ENCODE peak calls at places on chromosomes 6 and 20, in eight cellular contexts. One of them, this sample, is unnamed.

GRCh38 chr6:131387706-131388455 is 185.1 kb upstream of the ARG1 start:
- DNase-seq in T follicular helper cell: no peak
- DNase-seq in CD8-positive, alpha-beta memory T cell: no peak
- DNase-seq in nephron progenitor cell: no peak
- DNase-seq in HuH-7: no peak
- DNase-seq in adrenal gland: no peak
- DNase-seq in naive thymus-derived CD8-positive, alpha-beta T cell: no peak
- DNase-seq in Ammon's horn: peak; percentile 41
- DNase-seq in this sample: no peak

GRCh38 chr20:59577809-59578601 is 26.3 kb upstream of the PHACTR3 start:
- DNase-seq in HuH-7: no peak
- DNase-seq in Ammon's horn: no peak
- DNase-seq in CD8-positive, alpha-beta memory T cell: no peak
- DNase-seq in adrenal gland: no peak
- DNase-seq in naive thymus-derived CD8-positive, alpha-beta T cell: no peak
- DNase-seq in T follicular helper cell: no peak
- DNase-seq in nephron progenitor cell: no peak
- DNase-seq in this sample: no peak

GRCh38 chr6:13538084-13538483 is 36.3 kb upstream of the SIRT5 start:
- DNase-seq in Ammon's horn: peak; percentile 67
- DNase-seq in CD8-positive, alpha-beta memory T cell: no peak
- DNase-seq in naive thymus-derived CD8-positive, alpha-beta T cell: peak; percentile 35
- DNase-seq in T follicular helper cell: no peak
- DNase-seq in nephron progenitor cell: no peak
- DNase-seq in adrenal gland: no peak
- DNase-seq in HuH-7: peak; percentile 49
- DNase-seq in this sample: peak; percentile 74

GRCh38 chr20:61191096-61191495 is 61.0 kb upstream of the CDH4 start:
- DNase-seq in Ammon's horn: no peak
- DNase-seq in nephron progenitor cell: no peak
- DNase-seq in T follicular helper cell: no peak
- DNase-seq in HuH-7: no peak
- DNase-seq in adrenal gland: no peak
- DNase-seq in naive thymus-derived CD8-positive, alpha-beta T cell: no peak
- DNase-seq in CD8-positive, alpha-beta memory T cell: no peak
- DNase-seq in this sample: no peak

GRCh38 chr6:31896856-31897611 is 464 bp downstream of the EHMT2 start:
- DNase-seq in naive thymus-derived CD8-positive, alpha-beta T cell: peak; percentile 14
- DNase-seq in HuH-7: peak; percentile 30
- DNase-seq in adrenal gland: no peak
- DNase-seq in Ammon's horn: no peak
- DNase-seq in T follicular helper cell: no peak
- DNase-seq in nephron progenitor cell: peak; percentile 55
- DNase-seq in CD8-positive, alpha-beta memory T cell: no peak
- DNase-seq in this sample: no peak

GRCh38 chr6:119197271-119197670 is 118.8 kb upstream of the FAM184A start:
- DNase-seq in naive thymus-derived CD8-positive, alpha-beta T cell: no peak
- DNase-seq in Ammon's horn: no peak
- DNase-seq in CD8-positive, alpha-beta memory T cell: no peak
- DNase-seq in T follicular helper cell: no peak
- DNase-seq in adrenal gland: no peak
- DNase-seq in nephron progenitor cell: no peak
- DNase-seq in HuH-7: no peak
- DNase-seq in this sample: no peak

GRCh38 chr6:24194968-24195700 is 69.1 kb downstream of the NRSN1 start:
- DNase-seq in Ammon's horn: no peak
- DNase-seq in naive thymus-derived CD8-positive, alpha-beta T cell: no peak
- DNase-seq in HuH-7: no peak
- DNase-seq in nephron progenitor cell: no peak
- DNase-seq in CD8-positive, alpha-beta memory T cell: no peak
- DNase-seq in adrenal gland: no peak
- DNase-seq in T follicular helper cell: no peak
- DNase-seq in this sample: no peak

GRCh38 chr6:136371951-136372350 is 82.3 kb upstream of the BCLAF1 start:
- DNase-seq in T follicular helper cell: no peak
- DNase-seq in CD8-positive, alpha-beta memory T cell: no peak
- DNase-seq in naive thymus-derived CD8-positive, alpha-beta T cell: no peak
- DNase-seq in nephron progenitor cell: no peak
- DNase-seq in adrenal gland: no peak
- DNase-seq in HuH-7: no peak
- DNase-seq in Ammon's horn: no peak
- DNase-seq in this sample: no peak

GRCh38 chr20:23200914-23201313 is 114.8 kb upstream of the CD93 start:
- DNase-seq in naive thymus-derived CD8-positive, alpha-beta T cell: no peak
- DNase-seq in CD8-positive, alpha-beta memory T cell: no peak
- DNase-seq in T follicular helper cell: no peak
- DNase-seq in HuH-7: peak; percentile 55
- DNase-seq in adrenal gland: peak; percentile 51
- DNase-seq in Ammon's horn: no peak
- DNase-seq in nephron progenitor cell: peak; percentile 35
- DNase-seq in this sample: peak; percentile 58

GRCh38 chr20:59258103-59258705 is 42.2 kb upstream of the EDN3 start:
- DNase-seq in adrenal gland: no peak
- DNase-seq in Ammon's horn: no peak
- DNase-seq in T follicular helper cell: no peak
- DNase-seq in HuH-7: no peak
- DNase-seq in naive thymus-derived CD8-positive, alpha-beta T cell: peak; percentile 36
- DNase-seq in nephron progenitor cell: no peak
- DNase-seq in CD8-positive, alpha-beta memory T cell: no peak
- DNase-seq in this sample: no peak

GRCh38 chr20:56453347-56453746 is 15.1 kb upstream of the RTF2 start:
- DNase-seq in nephron progenitor cell: no peak
- DNase-seq in Ammon's horn: no peak
- DNase-seq in adrenal gland: no peak
- DNase-seq in T follicular helper cell: no peak
- DNase-seq in HuH-7: no peak
- DNase-seq in naive thymus-derived CD8-positive, alpha-beta T cell: no peak
- DNase-seq in CD8-positive, alpha-beta memory T cell: no peak
- DNase-seq in this sample: no peak